ENCODE peak calls at places on chromosomes 1 and 21, in four cellular contexts. S, R, D and Y are unnamed samples. For H3K4me1 and H3K36me3, the result is how much of the 10 kb centered on the place peaks cover.

GRCh38 chr1:234135501-234135900 is 231.0 kb downstream of the SLC35F3 start:
- DNase-seq in S (no peak), R (no peak), D (no peak), Y (no peak)

GRCh38 chr1:230139741-230140140 is 72.7 kb downstream of the GALNT2 start:
- DNase-seq in S (no peak), R (no peak), D (no peak), Y (peak)

GRCh38 chr1:161736332-161736969 is 13.1 kb upstream of the DUSP12 start:
- DNase-seq in S (no peak), R (peak), D (peak), Y (no peak)

GRCh38 chr1:52520149-52520548 is 32.7 kb downstream of the TUT4 start:
- DNase-seq in S (no peak), R (peak), D (no peak), Y (peak)

GRCh38 chr1:200139661-200140250 is 112.2 kb downstream of the NR5A2 start:
- DNase-seq in S (no peak), R (peak), D (peak), Y (peak)

GRCh38 chr1:25246600-25247023 is 642 bp downstream of the RSRP1 start:
- DNase-seq in S (peak), R (no peak), D (peak), Y (peak)

GRCh38 chr1:84365225-84366221 is 32.8 kb upstream of the DNASE2B start:
- DNase-seq in S (no peak), R (peak), D (no peak), Y (peak)

GRCh38 chr1:151003175-151003574 is 3.5 kb downstream of the MINDY1 start:
- DNase-seq in S (no peak), R (no peak), D (no peak), Y (no peak)

GRCh38 chr1:966135-966602 is at the start of gene PLEKHN1:
- DNase-seq in S (no peak), R (peak), D (peak), Y (peak)

GRCh38 chr1:19529570-19530145 is 44.3 kb upstream of the CAPZB start:
- DNase-seq in S (no peak), R (no peak), D (no peak), Y (peak)

GRCh38 chr1:23742670-23743286 is 493 bp upstream of the ELOA start:
- DNase-seq in S (peak), R (peak), D (peak), Y (peak)

GRCh38 chr1:17192394-17193221 is 12.3 kb upstream of the PADI1 start:
- DNase-seq in S (no peak), R (peak), D (no peak), Y (no peak)

GRCh38 chr1:43272161-43272560 is 2.4 kb downstream of the TMEM125 start:
- DNase-seq in S (peak), R (no peak), D (no peak), Y (no peak)

GRCh38 chr1:43271186-43272118 is 1.7 kb downstream of the TMEM125 start:
- DNase-seq in S (peak), R (no peak), D (peak), Y (no peak)

GRCh38 chr1:43272576-43273571 is 3.1 kb downstream of the TMEM125 start:
- DNase-seq in S (peak), R (no peak), D (no peak), Y (no peak)

GRCh38 chr1:43269627-43270375 is at the start of gene TMEM125:
- DNase-seq in S (peak), R (no peak), D (peak), Y (no peak)

GRCh38 chr1:43270421-43271095 is 775 bp downstream of the TMEM125 start:
- DNase-seq in S (peak), R (peak), D (peak), Y (no peak)
- H3K4me1 ChIP-seq in S (under half), R (under half), D (under half), Y (under half)

GRCh38 chr21:42545745-42546144 is 32.1 kb downstream of the SLC37A1 start:
- DNase-seq in S (no peak), R (no peak), D (no peak), Y (no peak)
- H3K36me3 ChIP-seq in S (under half), R (under half), D (under half), Y (under half)

GRCh38 chr1:206572835-206573771 is 39.2 kb downstream of the EIF2D start:
- DNase-seq in S (no peak), R (no peak), D (no peak), Y (no peak)
- H3K4me1 ChIP-seq in S (under half), R (under half), D (under half), Y (under half)

GRCh38 chr1:231265379-231265778 is 24.4 kb downstream of the GNPAT start:
- DNase-seq in S (no peak), R (no peak), D (no peak), Y (no peak)

GRCh38 chr1:231264642-231265041 is 23.6 kb downstream of the GNPAT start:
- DNase-seq in S (no peak), R (no peak), D (no peak), Y (no peak)

DNA sequence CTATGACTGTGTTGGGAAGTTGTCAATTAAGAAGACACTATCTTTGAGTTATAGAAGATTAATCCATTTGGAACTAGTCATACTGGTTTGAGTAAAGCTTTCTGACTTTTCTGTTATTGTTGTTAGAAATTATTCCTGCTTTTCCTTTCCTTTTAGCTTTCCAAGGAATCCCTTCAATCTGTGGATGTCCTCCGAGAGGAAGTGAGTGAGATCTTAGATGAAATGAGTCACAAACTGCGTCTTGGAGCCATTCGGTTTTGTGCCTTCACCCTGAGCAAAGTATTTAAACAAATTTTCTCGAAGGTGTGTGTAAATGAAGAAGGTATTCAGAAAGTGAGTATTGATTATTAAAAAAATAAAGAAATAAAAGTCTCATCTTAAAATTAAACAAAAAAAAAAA is 19.3 kb downstream of the GNPAT start:
- DNase-seq in S (no peak), R (no peak), D (no peak), Y (no peak)
- H3K36me3 ChIP-seq in S (half or more), R (under half), D (under half), Y (under half)

GRCh38 chr1:176691251-176692228 is 228.6 kb downstream of the PAPPA2 start:
- DNase-seq in S (no peak), R (peak), D (peak), Y (peak)
- H3K4me1 ChIP-seq in S (under half), R (half or more), D (under half), Y (under half)

GRCh38 chr1:219144659-219145313 is 28.9 kb upstream of the LYPLAL1 start:
- DNase-seq in S (no peak), R (no peak), D (no peak), Y (no peak)
- H3K36me3 ChIP-seq in S (under half), R (under half), D (under half), Y (under half)